ENCODE peak calls at places on chromosome 20, in nine cellular contexts. Y is GM23248; N is CD8-positive, alpha-beta T cell; V is HCT116; C is transverse colon; F is CD8-positive, alpha-beta memory T cell; D is keratinocyte; I is aorta; Z is right lobe of liver. A is an unnamed sample. For H3K9me3 and H3K4me1, the result is how much of the 10 kb centered on the place peaks cover.

GRCh38 chr20:15930324-15931305 is 642.6 kb downstream of the KIF16B start:
- DNase-seq in F (no peak), Z (no peak), Y (peak), C (no peak), N (no peak), I (no peak), V (no peak), D (no peak), A (no peak)

GRCh38 chr20:6623989-6624388 is 143.5 kb upstream of the BMP2 start:
- DNase-seq in D (no peak), V (no peak), I (no peak), C (no peak), Y (no peak), N (no peak), Z (no peak), F (no peak), A (no peak)

GRCh38 chr20:48683467-48684175 is 144.2 kb downstream of the PREX1 start:
- DNase-seq in V (no peak), I (peak), C (no peak), Y (no peak), F (no peak), Z (no peak), N (no peak), D (no peak), A (no peak)

GRCh38 chr20:4666001-4666470 is 55.7 kb upstream of the PRND start:
- DNase-seq in F (peak), V (no peak), D (peak), Y (peak), C (peak), N (peak), Z (no peak), I (no peak), A (no peak)

GRCh38 chr20:35290186-35290886 is 1.9 kb downstream of the FAM83C start:
- DNase-seq in Y (no peak), C (no peak), F (no peak), V (no peak), I (no peak), N (no peak), Z (no peak), D (no peak), A (no peak)

GRCh38 chr20:5222919-5223634 is 93.7 kb downstream of the PROKR2 start:
- DNase-seq in Y (peak), C (peak), Z (peak), V (peak), D (peak), F (peak), N (peak), I (peak), A (no peak)

GRCh38 chr20:52231230-52231746 is 39.7 kb upstream of the ZFP64 start:
- DNase-seq in Z (no peak), V (no peak), F (no peak), D (no peak), C (no peak), N (no peak), Y (no peak), I (no peak), A (no peak)

GRCh38 chr20:25321262-25321831 is 69.3 kb downstream of the ABHD12 start:
- DNase-seq in D (no peak), N (no peak), Z (peak), F (no peak), C (no peak), V (no peak), I (no peak), Y (peak), A (no peak)

GRCh38 chr20:33908351-33908750 is 85.4 kb upstream of the RALY start:
- DNase-seq in Z (no peak), I (no peak), Y (peak), N (no peak), V (no peak), D (no peak), F (no peak), C (no peak), A (no peak)

GRCh38 chr20:19876828-19877227 is 118.8 kb downstream of the RIN2 start:
- DNase-seq in Z (no peak), V (no peak), N (no peak), Y (no peak), I (no peak), D (no peak), C (no peak), F (no peak), A (no peak)

GRCh38 chr20:52242237-52243230 is 51.0 kb upstream of the ZFP64 start:
- DNase-seq in F (no peak), C (no peak), N (no peak), V (no peak), Y (peak), Z (no peak), D (no peak), I (no peak), A (no peak)

GRCh38 chr20:59165389-59165785 is 1.8 kb downstream of the ZNF831 start:
- DNase-seq in I (no peak), C (peak), V (no peak), D (no peak), F (no peak), Z (no peak), N (no peak), Y (no peak), A (no peak)

GRCh38 chr20:10448270-10449156 is 13.4 kb downstream of the SLX4IP start:
- DNase-seq in Z (no peak), N (no peak), V (no peak), Y (peak), F (no peak), I (no peak), C (no peak), D (no peak), A (no peak)

GRCh38 chr20:39651645-39652340 is 689.6 kb downstream of the DHX35 start:
- DNase-seq in D (no peak), I (no peak), V (no peak), Z (no peak), N (no peak), Y (no peak), F (no peak), C (no peak), A (no peak)
- H3K9me3 ChIP-seq in D (under half), I (under half), V (under half), Z (under half), N (under half), Y (under half), F (under half), C (under half), A (under half)

DNA sequence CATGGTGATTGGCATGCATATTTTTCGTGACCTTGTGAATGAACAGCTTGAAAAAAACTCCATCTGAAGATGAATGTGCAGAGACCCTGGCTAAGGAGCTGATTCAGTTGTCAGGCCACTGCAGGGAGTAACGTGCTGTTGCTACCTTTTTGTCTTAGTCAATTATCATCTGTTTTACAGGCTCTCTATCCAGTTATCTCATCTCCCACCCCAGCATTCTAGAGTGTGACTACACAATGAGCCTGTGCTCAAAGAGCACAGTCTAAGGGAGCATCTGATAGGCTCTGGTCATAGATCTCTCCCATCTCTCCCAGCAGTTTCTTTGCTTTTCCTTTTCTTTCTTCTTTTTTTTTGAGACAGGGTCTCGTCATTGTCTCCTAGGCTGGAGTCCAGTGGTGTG is 45.5 kb downstream of the NDRG3 start:
- DNase-seq in C (no peak), V (no peak), I (no peak), Z (no peak), D (no peak), F (no peak), Y (no peak), N (no peak), A (no peak)
- H3K27ac ChIP-seq in C (no peak), V (no peak), I (no peak), Z (no peak), D (no peak), F (no peak), Y (no peak), N (no peak), A (no peak)

DNA sequence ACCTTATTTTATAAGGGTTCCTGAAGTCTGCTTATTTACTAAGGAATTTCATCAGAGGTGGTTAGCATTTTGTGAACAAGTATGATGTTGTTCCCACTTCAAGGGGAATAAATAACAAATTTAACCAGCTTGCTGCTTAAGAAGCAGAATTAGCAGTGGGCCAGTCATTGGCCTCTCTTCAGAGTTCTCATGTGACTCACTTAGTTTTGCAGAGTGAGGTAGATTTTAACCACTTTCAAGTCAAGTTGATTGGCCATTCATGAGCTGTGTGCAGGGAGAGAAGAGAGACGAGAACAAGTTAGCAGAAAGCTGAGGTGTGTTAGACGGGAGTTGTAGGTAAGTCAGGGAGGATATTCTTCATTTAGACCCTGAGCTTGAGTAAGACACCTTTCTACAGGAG is 18.1 kb downstream of the TOP1 start:
- DNase-seq in N (no peak), V (no peak), C (no peak), Z (no peak), F (no peak), Y (peak), D (no peak), I (no peak), A (no peak)
- H3K4me1 ChIP-seq in N (half or more), V (half or more), C (half or more), Z (under half), F (half or more), Y (half or more), D (under half), I (under half), A (half or more)

GRCh38 chr20:61594198-61594597 is 342.1 kb downstream of the CDH4 start:
- DNase-seq in N (no peak), D (no peak), Y (no peak), C (no peak), V (no peak), Z (no peak), F (no peak), I (peak), A (no peak)
- H3K9me3 ChIP-seq in N (under half), D (under half), Y (under half), C (under half), V (under half), Z (under half), F (under half), I (under half), A (under half)

DNA sequence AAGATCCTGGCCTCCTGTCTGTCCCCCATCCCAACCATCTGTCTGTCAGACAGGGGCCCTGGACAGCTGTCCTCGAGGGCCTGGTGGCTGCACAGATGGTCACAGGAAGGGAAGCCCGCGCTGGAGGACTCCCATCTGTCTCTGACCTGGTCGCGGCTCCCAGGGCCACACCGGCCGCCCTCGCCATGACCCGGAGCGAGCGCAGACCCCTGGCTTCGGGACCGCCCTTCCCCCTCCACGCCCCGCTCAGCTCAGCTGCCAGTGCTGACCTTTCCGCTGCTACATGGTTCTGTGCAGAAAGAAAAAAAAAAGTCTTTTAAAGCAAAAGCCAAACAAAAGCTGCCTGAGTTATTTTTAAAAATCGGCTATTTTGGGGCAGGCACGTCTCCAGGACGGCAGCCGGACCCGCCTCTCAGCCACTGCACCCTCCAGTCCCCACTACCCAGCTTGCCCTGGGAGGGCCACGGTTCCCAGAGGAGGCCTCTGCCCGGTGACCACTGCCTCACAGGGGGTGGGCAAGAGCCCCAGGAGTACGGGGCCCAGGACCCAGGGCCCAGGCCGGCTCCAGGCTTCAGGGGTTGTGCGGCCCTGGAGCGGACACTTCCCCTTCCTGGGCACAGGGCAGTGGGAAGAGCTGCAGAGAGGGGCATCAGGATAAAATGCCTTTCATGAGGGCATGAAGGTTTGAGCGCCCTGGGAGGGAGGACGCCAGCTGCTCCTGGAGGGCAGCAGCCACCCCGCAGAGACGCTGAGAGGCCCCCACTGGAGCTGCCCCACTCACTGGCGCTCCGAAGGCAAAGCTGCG is 10.8 kb downstream of the LAMA5 start:
- DNase-seq in N (no peak), Z (no peak), C (no peak), F (no peak), D (no peak), V (no peak), I (no peak), Y (no peak), A (no peak)
- H3K27ac ChIP-seq in N (no peak), Z (peak), C (peak), F (no peak), D (no peak), V (peak), I (peak), Y (no peak), A (peak)

GRCh38 chr20:1392693-1393506 is at the start of gene FKBP1A:
- DNase-seq in Z (peak), F (peak), Y (peak), V (peak), I (peak), N (peak), C (peak), D (peak), A (peak)

GRCh38 chr20:1390552-1391403 is 2.1 kb downstream of the FKBP1A start:
- DNase-seq in Z (no peak), D (no peak), F (no peak), V (no peak), Y (peak), N (no peak), C (no peak), I (no peak), A (no peak)

GRCh38 chr20:1392443-1392692 is 486 bp downstream of the FKBP1A start:
- DNase-seq in I (peak), C (peak), N (no peak), D (no peak), Y (peak), F (no peak), V (no peak), Z (no peak), A (no peak)

GRCh38 chr20:1393507-1393882 is 641 bp upstream of the FKBP1A start:
- DNase-seq in V (no peak), Z (no peak), N (no peak), C (no peak), D (no peak), Y (no peak), F (no peak), I (no peak), A (no peak)

GRCh38 chr20:1391640-1392442 is 1.0 kb downstream of the FKBP1A start:
- DNase-seq in N (no peak), V (no peak), C (no peak), I (no peak), Y (peak), Z (no peak), F (no peak), D (no peak), A (no peak)
- H3K4me1 ChIP-seq in N (half or more), V (under half), C (under half), I (under half), Y (under half), Z (under half), F (half or more), D (under half), A (half or more)